ENCODE peak calls at places on chromosomes 7 and 10, in seven cellular contexts. H, Z, R, A, C, L and T are unnamed samples. For H3K4me1, the result is how much of the 10 kb centered on the place peaks cover.

GRCh38 chr10:18378766-18379165 is 238.5 kb downstream of the CACNB2 start:
- DNase-seq in A (no peak), R (no peak), C (no peak), L (no peak), Z (no peak), H (no peak), T (no peak)

GRCh38 chr7:157656195-157656769 is 319.5 kb downstream of the DNAJB6 start:
- DNase-seq in H (no peak), A (no peak), R (no peak), Z (no peak), L (no peak), C (no peak), T (no peak)

GRCh38 chr7:6162650-6163366 is 109.6 kb downstream of the CYTH3 start:
- DNase-seq in L (no peak), C (no peak), H (no peak), A (no peak), R (no peak), Z (no peak), T (no peak)

GRCh38 chr7:97450516-97450915 is 281.4 kb upstream of the TAC1 start:
- DNase-seq in A (no peak), L (no peak), H (no peak), Z (no peak), C (no peak), R (no peak), T (no peak)

GRCh38 chr10:56911906-56912480 is 550.9 kb upstream of the ZWINT start:
- DNase-seq in C (no peak), H (no peak), A (no peak), Z (no peak), L (no peak), R (no peak), T (no peak)

GRCh38 chr10:8719971-8720370 is 665.5 kb downstream of the GATA3 start:
- DNase-seq in Z (no peak), L (no peak), R (no peak), A (no peak), H (no peak), C (no peak), T (no peak)

GRCh38 chr7:106365252-106366005 is 80.6 kb upstream of the NAMPT start:
- DNase-seq in L (no peak), A (no peak), H (no peak), R (no peak), C (no peak), Z (no peak), T (no peak)

GRCh38 chr10:75658915-75659314 is 227.5 kb downstream of the LRMDA start:
- DNase-seq in Z (peak), A (no peak), R (no peak), H (no peak), L (no peak), C (no peak), T (no peak)

GRCh38 chr7:19413444-19413965 is 268.3 kb upstream of the FERD3L start:
- DNase-seq in C (no peak), Z (no peak), A (no peak), L (no peak), R (no peak), H (peak), T (no peak)

GRCh38 chr7:46461334-46461777 is 540.3 kb upstream of the IGFBP3 start:
- DNase-seq in L (no peak), C (no peak), H (peak), Z (no peak), A (no peak), R (no peak), T (no peak)

GRCh38 chr10:111972109-111972508 is 211.5 kb downstream of the GPAM start:
- DNase-seq in L (no peak), A (no peak), Z (no peak), H (no peak), R (no peak), C (no peak), T (no peak)

GRCh38 chr10:7419998-7420397 is 9.2 kb upstream of the SFMBT2 start:
- DNase-seq in L (no peak), A (no peak), R (no peak), C (no peak), Z (no peak), H (no peak), T (no peak)

GRCh38 chr7:23246540-23246939 is at the start of gene GPNMB:
- DNase-seq in H (peak), Z (peak), C (no peak), L (peak), A (no peak), R (peak), T (peak)

GRCh38 chr10:114084225-114084624 is 40.6 kb downstream of the ADRB1 start:
- DNase-seq in R (no peak), Z (no peak), L (no peak), H (no peak), C (no peak), A (no peak), T (no peak)

GRCh38 chr10:111440501-111440900 is 363.7 kb downstream of the ADRA2A start:
- DNase-seq in R (no peak), L (no peak), A (no peak), H (no peak), C (no peak), Z (no peak), T (no peak)

GRCh38 chr7:155948845-155949244 is 136.6 kb upstream of the SHH start:
- DNase-seq in H (no peak), R (no peak), L (peak), Z (no peak), A (no peak), C (no peak), T (no peak)

GRCh38 chr7:66741706-66742053 is 1.1 kb downstream of the RABGEF1 start:
- DNase-seq in L (no peak), H (peak), C (no peak), Z (peak), R (peak), A (no peak), T (no peak)

GRCh38 chr7:94556028-94556427 is 46.4 kb downstream of the CASD1 start:
- DNase-seq in C (no peak), Z (no peak), R (no peak), A (no peak), H (no peak), L (no peak), T (no peak)

GRCh38 chr7:127799535-127800305 is 147.7 kb downstream of the SND1 start:
- DNase-seq in A (no peak), L (no peak), C (no peak), Z (no peak), H (no peak), R (no peak), T (no peak)

GRCh38 chr10:11397980-11398580 is 213.4 kb downstream of the USP6NL start:
- DNase-seq in Z (no peak), H (peak), C (no peak), A (no peak), R (no peak), L (no peak), T (no peak)

GRCh38 chr7:145050415-145050814 is 214.6 kb upstream of the TPK1 start:
- DNase-seq in Z (no peak), R (no peak), H (no peak), C (no peak), A (no peak), L (no peak), T (no peak)

GRCh38 chr10:11918384-11918783 is 95.2 kb downstream of the PROSER2 start:
- DNase-seq in Z (no peak), R (no peak), L (no peak), H (no peak), C (no peak), A (no peak), T (no peak)

GRCh38 chr7:3029138-3029537 is 14.5 kb downstream of the CARD11 start:
- DNase-seq in C (no peak), H (no peak), L (no peak), A (no peak), R (no peak), Z (no peak), T (no peak)

GRCh38 chr7:131098527-131098926 is 229.1 kb upstream of the MKLN1 start:
- DNase-seq in R (no peak), A (no peak), C (no peak), H (no peak), Z (no peak), L (no peak), T (no peak)
- H3K4me1 ChIP-seq in R (half or more), A (under half), C (under half), H (under half), Z (half or more), L (half or more), T (half or more)

DNA sequence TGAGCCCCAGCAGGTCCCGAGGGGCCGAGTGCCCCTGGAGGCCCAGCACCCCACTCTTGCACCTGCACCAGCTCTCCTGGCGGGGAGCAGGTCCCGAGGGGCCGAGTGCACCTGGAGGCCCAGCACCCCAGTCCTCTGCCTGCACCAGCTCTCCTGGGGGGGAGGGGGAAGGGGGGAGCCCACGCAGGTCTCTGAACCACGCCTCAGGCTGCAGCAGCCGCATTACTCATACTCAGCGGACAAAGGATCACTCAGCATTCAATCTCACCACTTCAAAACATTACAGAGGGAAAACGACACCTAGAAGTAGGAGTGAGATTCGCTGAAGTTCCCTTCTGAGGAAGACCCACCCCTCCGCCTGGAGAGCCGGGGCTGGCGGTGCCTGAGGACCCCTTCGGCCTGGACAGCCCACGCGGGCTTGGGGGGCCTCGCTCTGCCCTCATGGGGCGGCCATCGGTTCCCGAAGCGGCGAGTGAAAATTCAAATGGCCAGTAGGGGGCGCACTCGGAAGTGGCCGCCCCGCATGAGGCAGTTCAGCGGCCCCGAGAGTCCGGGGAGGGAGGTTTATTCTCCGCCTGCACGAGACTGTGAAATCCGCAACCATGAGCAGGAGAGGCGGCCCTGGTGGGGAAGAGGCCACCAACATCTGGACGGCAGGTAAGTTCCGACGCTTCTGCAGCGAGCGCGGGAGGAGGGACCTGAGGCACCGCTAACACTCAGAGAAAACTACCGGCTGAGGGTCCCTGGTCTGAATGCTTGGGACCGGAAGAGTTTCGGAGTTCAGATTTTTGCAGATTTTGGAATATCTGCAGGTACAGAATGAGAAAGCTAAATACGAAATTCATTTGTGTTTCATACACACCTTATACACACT is 1.1 kb upstream of the GPER1 start:
- DNase-seq in Z (peak), L (peak), R (peak), C (peak), A (peak), H (peak), T (peak)
- H3K4me3 ChIP-seq in Z (no peak), L (peak), R (peak), C (peak), A (no peak), H (peak), T (peak)

GRCh38 chr7:50304911-50305621 is 550 bp downstream of the IKZF1 start:
- DNase-seq in C (no peak), H (no peak), R (no peak), A (no peak), L (no peak), Z (no peak), T (no peak)
- H3K4me1 ChIP-seq in C (under half), H (under half), R (under half), A (under half), L (under half), Z (under half), T (under half)

DNA sequence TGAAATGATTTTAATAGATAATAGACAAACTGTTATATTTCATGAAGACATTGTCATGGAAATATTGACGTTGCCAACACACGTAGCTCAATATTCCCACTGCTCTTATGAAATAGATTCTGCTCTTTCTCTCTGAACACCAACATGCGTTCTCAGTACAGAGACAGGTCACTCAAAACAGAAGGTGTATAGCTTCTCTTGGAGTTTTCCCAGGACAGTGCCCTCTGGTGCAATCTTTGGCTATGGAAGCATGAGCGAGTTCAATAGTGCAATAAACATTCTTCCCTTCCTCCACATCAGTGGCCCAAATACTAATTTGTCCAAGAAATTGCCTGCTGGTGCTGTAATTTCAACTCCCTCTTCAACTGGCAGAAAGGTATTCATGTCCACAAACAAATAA is 145.3 kb downstream of the MAGI2 start:
- DNase-seq in H (peak), Z (peak), A (no peak), C (peak), L (no peak), R (peak), T (no peak)
- H3K4me3 ChIP-seq in H (no peak), Z (no peak), A (no peak), C (no peak), L (no peak), R (no peak), T (no peak)

GRCh38 chr7:142809671-142810070 is 38.9 kb downstream of the PRSS2 start:
- DNase-seq in R (no peak), H (no peak), A (no peak), C (no peak), L (no peak), Z (no peak), T (no peak)

GRCh38 chr7:142807855-142808460 is 37.2 kb downstream of the PRSS2 start:
- DNase-seq in R (no peak), C (no peak), Z (no peak), L (no peak), H (no peak), A (no peak), T (no peak)

GRCh38 chr7:142808461-142808801 is 37.7 kb downstream of the PRSS2 start:
- DNase-seq in H (no peak), A (no peak), R (no peak), C (no peak), L (no peak), Z (no peak), T (no peak)

GRCh38 chr7:142806957-142807356 is 36.2 kb downstream of the PRSS2 start:
- DNase-seq in L (no peak), R (no peak), A (no peak), Z (no peak), C (no peak), H (no peak), T (no peak)

GRCh38 chr7:142808802-142809583 is 38.2 kb downstream of the PRSS2 start:
- DNase-seq in R (no peak), L (no peak), Z (peak), A (no peak), H (no peak), C (no peak), T (no peak)
- H3K4me1 ChIP-seq in R (under half), L (under half), Z (under half), A (under half), H (under half), C (under half), T (under half)

DNA sequence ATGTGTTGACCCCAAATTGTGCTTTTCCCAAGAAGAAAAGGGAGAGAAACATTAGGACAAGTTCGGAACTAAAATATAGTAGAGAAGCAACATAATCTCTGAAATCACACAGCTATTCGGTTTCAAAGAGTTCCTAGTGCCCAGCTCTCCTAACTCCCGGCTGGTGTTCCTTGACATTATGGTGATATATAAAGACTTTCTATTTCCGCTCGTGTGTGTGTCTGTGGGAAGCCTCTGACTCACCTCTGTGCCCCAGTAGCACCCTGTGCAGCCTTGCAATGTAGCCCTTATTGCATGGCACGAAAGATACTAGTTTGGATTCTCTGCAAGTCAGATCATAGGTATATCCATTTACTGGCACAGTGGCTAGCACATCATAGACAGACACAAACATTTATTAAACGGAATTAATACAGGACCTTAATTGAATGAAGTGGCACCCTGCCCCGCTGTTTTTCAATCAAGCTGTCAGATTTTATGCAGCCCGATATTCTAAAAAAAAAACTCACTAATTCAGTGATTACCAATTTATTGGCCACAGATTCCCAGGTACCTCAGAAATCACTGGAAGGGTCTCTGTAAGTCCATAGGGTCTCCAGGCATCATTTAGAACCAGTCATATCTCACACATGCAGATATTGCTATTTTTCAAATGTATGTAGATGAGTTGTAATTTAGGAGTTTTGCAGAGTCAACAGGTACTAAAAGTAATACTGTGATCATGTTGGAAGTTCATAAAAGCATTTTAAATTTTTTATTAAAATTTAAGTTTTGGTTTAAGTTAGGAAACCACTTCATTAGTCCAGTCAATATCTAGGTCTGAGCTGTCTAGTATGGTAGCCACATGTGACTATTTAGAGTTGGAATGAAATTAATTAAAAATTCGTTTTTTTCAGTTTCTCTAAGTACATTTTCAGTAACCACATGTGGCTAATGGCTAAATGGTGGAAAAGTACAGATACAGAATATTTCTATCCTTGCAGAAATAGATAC is 43.3 kb downstream of the SFTPD start:
- DNase-seq in L (no peak), Z (no peak), C (no peak), A (no peak), H (peak), R (peak), T (no peak)
- H3K4me3 ChIP-seq in L (peak), Z (no peak), C (peak), A (peak), H (peak), R (no peak), T (peak)

GRCh38 chr10:62643612-62644587 is 160.6 kb upstream of the ADO start:
- DNase-seq in H (no peak), R (no peak), C (no peak), Z (no peak), L (no peak), A (no peak), T (no peak)
- H3K4me1 ChIP-seq in H (under half), R (under half), C (under half), Z (under half), L (under half), A (under half), T (under half)